ENCODE peak calls at places on chromosome 14, in ten cellular contexts. P is MM.1S; T is mucosa of descending colon; M is cardiac fibroblast; K is adrenal gland; C is HL-60; B is CD4-positive, alpha-beta T cell; W is AG10803; V is hepatocyte; N is natural killer cell. S is an unnamed sample.

GRCh38 chr14:100486025-100486828 is 101.0 kb downstream of the BEGAIN start:
- DNase-seq in N (peak; percentile 26), V (peak; percentile 89), T (no peak), K (peak; percentile 64), P (peak; percentile 29), M (peak; percentile 63), B (peak; percentile 41), C (no peak), W (peak; percentile 97), S (peak; percentile 84)

GRCh38 chr14:23128969-23129758 is 10.1 kb upstream of the CEBPE start:
- DNase-seq in N (no peak), K (no peak), W (no peak), B (no peak), C (no peak), V (no peak), P (no peak), T (no peak), M (no peak), S (no peak)

GRCh38 chr14:65229431-65230286 is 127.3 kb upstream of the MAX start:
- DNase-seq in V (peak; percentile 50), K (peak; percentile 41), N (peak; percentile 21), W (peak; percentile 55), P (no peak), T (peak; percentile 70), B (peak; percentile 25), M (peak; percentile 54), C (no peak), S (no peak)

GRCh38 chr14:89428556-89429196 is 11.6 kb upstream of the FOXN3 start:
- DNase-seq in B (no peak), W (peak; percentile 61), C (no peak), M (peak; percentile 27), K (no peak), V (no peak), T (no peak), N (no peak), P (no peak), S (no peak)

GRCh38 chr14:55938249-55938791 is 179.9 kb upstream of the PELI2 start:
- DNase-seq in B (no peak), V (peak; percentile 30), M (peak; percentile 10), C (no peak), P (no peak), N (no peak), W (peak; percentile 63), T (no peak), K (no peak), S (no peak)

GRCh38 chr14:60721331-60722162 is 2.6 kb downstream of the SIX4 start:
- DNase-seq in W (peak; percentile 40), T (peak; percentile 50), C (no peak), V (peak; percentile 68), N (peak; percentile 44), K (peak; percentile 46), M (peak; percentile 54), P (no peak), B (peak; percentile 72), S (peak; percentile 77)

GRCh38 chr14:24943024-24943423 is 106.9 kb downstream of the STXBP6 start:
- DNase-seq in N (no peak), K (no peak), M (peak; percentile 2), C (no peak), W (peak; percentile 89), V (no peak), B (no peak), P (peak; percentile 72), T (no peak), S (no peak)

GRCh38 chr14:76320486-76320885 is 55.5 kb upstream of the ESRRB start:
- DNase-seq in B (no peak), N (no peak), K (no peak), W (no peak), P (no peak), V (no peak), M (no peak), C (no peak), T (no peak), S (no peak)

GRCh38 chr14:92552066-92552465 is 38.5 kb downstream of the RIN3 start:
- DNase-seq in T (no peak), P (peak; percentile 14), B (no peak), V (no peak), N (no peak), C (no peak), M (no peak), K (no peak), W (no peak), S (no peak)

GRCh38 chr14:93199031-93199430 is 7.8 kb downstream of the GON7 start:
- DNase-seq in T (no peak), W (no peak), C (no peak), V (no peak), K (no peak), B (no peak), M (no peak), N (no peak), P (no peak), S (no peak)

GRCh38 chr14:89564999-89565398 is 148.0 kb upstream of the FOXN3 start:
- DNase-seq in W (no peak), V (no peak), N (no peak), T (no peak), M (no peak), P (no peak), K (peak; percentile 30), C (no peak), B (no peak), S (no peak)

GRCh38 chr14:30507209-30507608 is 51.7 kb upstream of the G2E3 start:
- DNase-seq in T (no peak), C (no peak), N (no peak), K (no peak), P (no peak), W (no peak), B (no peak), V (no peak), M (no peak), S (no peak)
- TF ChIP-seq CTCF in T (no peak), C (no peak), N (no peak), K (no peak), P (no peak), W (no peak), B (no peak), V (no peak), M (no peak), S (no peak)

GRCh38 chr14:104443391-104444158 is 136.0 kb upstream of the C14orf180 start:
- DNase-seq in C (no peak), V (no peak), K (no peak), B (no peak), W (no peak), M (no peak), N (no peak), T (no peak), P (no peak), S (peak; percentile 58)
- TF ChIP-seq CTCF in C (no peak), V (no peak), K (no peak), B (no peak), W (no peak), M (no peak), N (no peak), T (no peak), P (no peak), S (no peak)

GRCh38 chr14:77761205-77761931 is 412 bp upstream of the SNW1 start:
- DNase-seq in B (no peak), C (no peak), P (no peak), K (peak; percentile 32), M (peak; percentile 95), V (peak; percentile 11), N (no peak), T (no peak), W (peak; percentile 65), S (no peak)
- TF ChIP-seq CTCF in B (no peak), C (no peak), P (peak; percentile 30), K (no peak), M (peak; percentile 22), V (peak; percentile 8), N (no peak), T (no peak), W (peak; percentile 33), S (peak; percentile 42)

GRCh38 chr14:94592457-94592856 is 11.2 kb downstream of the SERPINA5 start:
- DNase-seq in K (no peak), P (no peak), W (no peak), T (no peak), M (no peak), B (no peak), V (no peak), C (no peak), N (no peak), S (no peak)
- TF ChIP-seq CTCF in K (no peak), P (no peak), W (no peak), T (no peak), M (no peak), B (no peak), V (no peak), C (no peak), N (no peak), S (no peak)

GRCh38 chr14:67253076-67253635 is 11.9 kb downstream of the PALS1 start:
- DNase-seq in W (no peak), K (no peak), M (no peak), V (no peak), T (no peak), N (no peak), P (no peak), B (no peak), C (no peak), S (no peak)
- TF ChIP-seq CTCF in W (no peak), K (no peak), M (no peak), V (no peak), T (no peak), N (no peak), P (no peak), B (no peak), C (no peak), S (no peak)

DNA sequence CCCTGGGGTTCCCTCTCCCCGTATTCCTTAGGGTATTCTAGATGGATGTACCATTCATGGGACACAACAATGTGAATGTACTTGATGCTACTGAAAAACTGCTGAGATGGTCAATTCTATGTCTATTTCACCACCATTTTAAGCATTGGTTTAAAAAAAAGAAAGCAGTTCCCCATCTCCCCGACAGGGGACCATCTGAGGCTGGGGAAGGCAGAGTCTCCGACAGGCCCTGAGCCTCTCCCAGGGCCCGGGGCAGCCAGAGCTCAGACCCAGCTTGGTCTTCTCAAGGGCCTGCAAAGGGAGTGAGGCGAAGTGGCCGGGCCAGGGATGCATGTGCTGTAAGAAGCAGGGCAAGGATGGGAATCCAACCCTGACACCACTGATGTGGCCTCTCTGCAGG is 234.2 kb downstream of the BCL11B start:
- DNase-seq in V (no peak), M (no peak), W (no peak), N (no peak), T (no peak), P (no peak), K (no peak), B (no peak), C (peak; percentile 14), S (peak; percentile 42)
- TF ChIP-seq CTCF in V (no peak), M (no peak), W (peak; percentile 20), N (no peak), T (no peak), P (no peak), K (no peak), B (no peak), C (no peak), S (peak; percentile 65)

S was measured in type B pancreatic cell.